ENCODE peak calls at places on chromosomes 7 and 10, in ten cellular contexts. F, O, D, P, R, W, A, H, K and X are unnamed samples.

GRCh38 chr7:28835800-28836199 is 122.3 kb downstream of the TRIL start:
- DNase-seq in P (no peak), K (peak; percentile 71), F (no peak), W (no peak), H (no peak), O (no peak), A (no peak), D (peak; percentile 57), R (no peak), X (no peak)

GRCh38 chr10:43822509-43823236 is 174.0 kb upstream of the ZNF32 start:
- DNase-seq in P (no peak), H (no peak), W (no peak), A (no peak), O (no peak), K (peak; percentile 75), F (no peak), R (no peak), D (no peak), X (no peak)

GRCh38 chr10:132842397-132842796 is 56.5 kb upstream of the NKX6-2 start:
- DNase-seq in F (no peak), A (no peak), D (no peak), P (no peak), W (no peak), O (no peak), K (no peak), H (no peak), R (no peak), X (no peak)

GRCh38 chr10:4889959-4890358 is 64.0 kb downstream of the AKR1E2 start:
- DNase-seq in O (no peak), D (no peak), W (no peak), F (no peak), A (no peak), P (no peak), K (no peak), R (no peak), H (no peak), X (no peak)

GRCh38 chr7:107712025-107712424 is 31.9 kb upstream of the CBLL1 start:
- DNase-seq in K (no peak), R (no peak), F (no peak), A (no peak), O (no peak), D (no peak), W (no peak), P (no peak), H (no peak), X (no peak)

GRCh38 chr10:127556911-127557310 is 7.8 kb downstream of the NPS start:
- DNase-seq in W (no peak), A (no peak), P (no peak), R (peak; percentile 88), K (peak; percentile 25), F (peak; percentile 8), O (no peak), D (no peak), H (no peak), X (no peak)

GRCh38 chr10:29646238-29646902 is 11.6 kb upstream of the SVIL start:
- DNase-seq in D (peak; percentile 57), A (peak; percentile 51), K (peak; percentile 78), W (peak; percentile 74), H (no peak), R (peak; percentile 33), P (peak; percentile 83), F (no peak), O (no peak), X (no peak)

GRCh38 chr7:7315851-7316250 is 133.5 kb downstream of the C1GALT1 start:
- DNase-seq in F (no peak), W (no peak), A (no peak), H (no peak), O (no peak), K (no peak), P (no peak), D (no peak), R (no peak), X (no peak)

GRCh38 chr10:115829501-115830215 is 443.3 kb downstream of the GFRA1 start:
- DNase-seq in R (peak; percentile 7), P (no peak), O (no peak), W (peak; percentile 61), A (no peak), D (no peak), F (no peak), K (peak; percentile 78), H (no peak), X (no peak)

GRCh38 chr10:62182595-62182994 is 86.0 kb downstream of the RTKN2 start:
- DNase-seq in D (no peak), A (no peak), W (no peak), R (no peak), K (no peak), O (no peak), H (no peak), F (no peak), P (no peak), X (no peak)

GRCh38 chr10:124707546-124707945 is 36.6 kb downstream of the FAM53B start:
- DNase-seq in K (no peak), D (no peak), P (no peak), A (no peak), O (no peak), H (no peak), F (no peak), W (no peak), R (no peak), X (no peak)

GRCh38 chr10:26380815-26381214 is 57.3 kb upstream of the APBB1IP start:
- DNase-seq in P (no peak), D (peak; percentile 7), R (no peak), O (no peak), H (no peak), A (no peak), K (peak; percentile 2), F (no peak), W (no peak), X (no peak)

GRCh38 chr7:150997817-150998216 is 7.0 kb downstream of the NOS3 start:
- DNase-seq in H (no peak), R (no peak), F (no peak), D (no peak), P (no peak), W (no peak), A (no peak), O (no peak), K (no peak), X (no peak)

GRCh38 chr10:118594392-118595063 is 920 bp downstream of the PRLHR start:
- DNase-seq in R (peak; percentile 99), A (peak; percentile 18), K (peak; percentile 57), D (no peak), F (peak; percentile 33), W (peak; percentile 69), O (no peak), H (peak; percentile 26), P (no peak), X (peak; percentile 32)

GRCh38 chr7:149377386-149377785 is 83.5 kb downstream of the ZNF777 start:
- DNase-seq in A (no peak), K (no peak), O (no peak), R (no peak), F (no peak), H (no peak), D (peak; percentile 9), W (no peak), P (no peak), X (no peak)

GRCh38 chr7:48250441-48250951 is 79.2 kb downstream of the ABCA13 start:
- DNase-seq in D (peak; percentile 93), P (no peak), A (no peak), F (no peak), K (peak; percentile 0), R (peak; percentile 7), H (no peak), O (no peak), W (peak; percentile 89), X (no peak)

GRCh38 chr10:64130152-64130551 is 609.0 kb downstream of the REEP3 start:
- DNase-seq in F (no peak), W (no peak), H (no peak), P (no peak), K (no peak), R (no peak), D (no peak), O (no peak), A (no peak), X (no peak)

DNA sequence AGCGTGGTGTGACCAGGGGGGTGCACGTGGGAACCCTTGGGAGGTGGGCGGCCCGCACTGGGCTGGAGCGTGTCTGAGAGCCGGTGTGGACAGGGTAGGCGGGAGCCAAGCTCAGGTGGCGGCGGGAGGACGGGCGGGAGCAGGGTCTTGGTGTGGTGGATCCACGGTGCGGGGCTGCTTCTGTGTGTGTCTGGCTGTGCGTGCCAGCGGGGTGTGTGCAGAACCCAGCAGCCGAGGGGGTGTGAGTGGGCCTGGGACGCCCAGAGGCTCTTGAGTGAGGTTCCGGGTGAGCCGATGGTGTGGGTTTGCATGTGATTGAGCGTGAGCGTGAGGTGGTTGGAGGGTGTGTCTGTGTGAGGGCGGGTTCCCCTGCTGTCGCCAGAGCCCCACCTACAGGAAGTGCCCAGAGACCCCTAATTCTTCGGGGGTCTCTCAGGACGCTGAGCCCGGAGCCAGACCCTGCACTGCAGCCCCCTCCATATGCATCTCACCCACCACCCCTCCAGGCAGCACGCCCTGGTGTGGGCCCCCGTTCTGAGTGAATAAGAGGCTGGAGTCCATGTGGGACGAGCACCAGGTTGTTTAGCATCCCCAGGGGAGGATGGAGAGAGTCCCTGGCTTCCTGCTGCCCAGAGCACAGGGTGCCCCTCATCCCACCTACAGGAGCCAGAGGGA is 78.1 kb downstream of the ELFN1 start:
- DNase-seq in O (no peak), P (no peak), H (no peak), D (peak; percentile 14), R (no peak), F (no peak), A (no peak), K (peak; percentile 18), W (no peak), X (no peak)
- H3K4me1 ChIP-seq in O (peaks cover 17% of the 10 kb centered on the region), P (peaks cover 16% of the 10 kb centered on the region), H (peaks cover 19% of the 10 kb centered on the region), D (peaks cover 16% of the 10 kb centered on the region), R (no peaks in the 10 kb centered on the region), F (peaks cover 3% of the 10 kb centered on the region), A (no peaks in the 10 kb centered on the region), K (no peaks in the 10 kb centered on the region), W (peaks cover 25% of the 10 kb centered on the region), X (no peaks in the 10 kb centered on the region)

GRCh38 chr10:104329754-104330153 is 8.5 kb downstream of the ITPRIP start:
- DNase-seq in H (no peak), K (peak; percentile 96), D (peak; percentile 76), F (no peak), R (no peak), A (no peak), P (peak; percentile 63), O (no peak), W (peak; percentile 69), X (no peak)
- H3K4me1 ChIP-seq in H (peaks cover 100% of the 10 kb centered on the region), K (peaks cover 64% of the 10 kb centered on the region), D (peaks cover 77% of the 10 kb centered on the region), F (peaks cover 33% of the 10 kb centered on the region), R (peaks cover 74% of the 10 kb centered on the region), A (peaks cover 100% of the 10 kb centered on the region), P (peaks cover 100% of the 10 kb centered on the region), O (peaks cover 94% of the 10 kb centered on the region), W (peaks cover 76% of the 10 kb centered on the region), X (peaks cover 77% of the 10 kb centered on the region)

GRCh38 chr10:114521250-114521649 is 116.9 kb upstream of the AFAP1L2 start:
- DNase-seq in D (no peak), O (no peak), R (no peak), W (no peak), K (no peak), A (no peak), F (no peak), H (no peak), P (no peak), X (no peak)
- H3K4me1 ChIP-seq in D (peaks cover 47% of the 10 kb centered on the region), O (peaks cover 66% of the 10 kb centered on the region), R (peaks cover 77% of the 10 kb centered on the region), W (peaks cover 62% of the 10 kb centered on the region), K (peaks cover 11% of the 10 kb centered on the region), A (peaks cover 45% of the 10 kb centered on the region), F (peaks cover 57% of the 10 kb centered on the region), H (peaks cover 96% of the 10 kb centered on the region), P (peaks cover 85% of the 10 kb centered on the region), X (peaks cover 3% of the 10 kb centered on the region)

DNA sequence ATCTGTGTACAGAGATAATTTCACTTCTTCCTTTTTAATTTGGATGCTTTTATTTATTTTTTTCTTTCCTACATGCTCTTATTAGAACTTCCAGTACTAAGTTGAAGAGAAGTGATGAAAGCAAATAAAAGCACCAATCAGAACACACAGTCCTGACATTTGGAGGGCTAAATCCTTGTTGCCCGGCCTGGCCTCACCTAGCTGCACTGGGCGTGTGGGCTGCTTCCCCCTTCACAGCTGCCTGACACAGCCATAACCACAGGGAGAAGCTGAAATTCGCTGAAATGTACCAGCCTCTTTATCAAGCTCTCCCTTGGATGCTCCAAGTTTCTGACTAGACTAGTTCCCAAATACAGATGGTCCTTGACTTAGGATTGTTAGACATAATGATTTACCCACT is 3.7 kb upstream of the MRC1 start:
- DNase-seq in W (no peak), D (no peak), A (no peak), P (no peak), O (no peak), H (no peak), F (no peak), K (no peak), R (no peak), X (no peak)
- H3K4me1 ChIP-seq in W (no peaks in the 10 kb centered on the region), D (peaks cover 10% of the 10 kb centered on the region), A (no peaks in the 10 kb centered on the region), P (no peaks in the 10 kb centered on the region), O (no peaks in the 10 kb centered on the region), H (no peaks in the 10 kb centered on the region), F (no peaks in the 10 kb centered on the region), K (peaks cover 10% of the 10 kb centered on the region), R (no peaks in the 10 kb centered on the region), X (peaks cover 4% of the 10 kb centered on the region)